ENCODE peak calls at places on chromosome 16, in eight cellular contexts. F is CD8-positive, alpha-beta T cell; X is HTR-8/SVneo; J is A549; Y is stimulated activated CD4-positive, alpha-beta T cell treated with anti-CD3 and anti-CD28 coated beads, Interleukin-1b, Interleukin-23, amount 100 ng/mL, for 1 hour; U is mucosa of descending colon; T is EL; M is amygdala. K is an unnamed sample.

GRCh38 chr16:10619271-10619849 is 39.0 kb upstream of the EMP2 start:
- DNase-seq in F (no peak), X (no peak), J (no peak), Y (no peak), U (peak), T (no peak), M (no peak), K (no peak)

GRCh38 chr16:69328854-69329316 is 1.5 kb downstream of the PDF start:
- DNase-seq in F (no peak), X (no peak), J (no peak), Y (no peak), U (no peak), T (peak), M (no peak), K (no peak)

GRCh38 chr16:83475108-83475507 is 332.7 kb upstream of the HSBP1 start:
- DNase-seq in F (no peak), X (no peak), J (no peak), Y (no peak), U (no peak), T (peak), M (no peak), K (no peak)

GRCh38 chr16:31354394-31355291 is at the start of gene ITGAX:
- DNase-seq in F (peak), X (peak), J (peak), Y (no peak), U (peak), T (peak), M (peak), K (no peak)

GRCh38 chr16:50974438-50975036 is 176.5 kb downstream of the SALL1 start:
- DNase-seq in F (no peak), X (no peak), J (no peak), Y (no peak), U (no peak), T (no peak), M (no peak), K (no peak)

GRCh38 chr16:88628512-88628974 is 9.8 kb upstream of the IL17C start:
- DNase-seq in F (no peak), X (no peak), J (no peak), Y (no peak), U (no peak), T (no peak), M (no peak), K (no peak)

GRCh38 chr16:78230832-78231231 is 131.4 kb downstream of the WWOX start:
- DNase-seq in F (no peak), X (no peak), J (no peak), Y (no peak), U (no peak), T (no peak), M (no peak), K (no peak)

GRCh38 chr16:30473231-30474061 is 904 bp downstream of the ITGAL start:
- DNase-seq in F (peak), X (no peak), J (no peak), Y (no peak), U (peak), T (no peak), M (no peak), K (no peak)

GRCh38 chr16:87335968-87336849 is 19.0 kb upstream of the C16orf95 start:
- DNase-seq in F (no peak), X (no peak), J (no peak), Y (no peak), U (no peak), T (no peak), M (no peak), K (no peak)

GRCh38 chr16:81174644-81175324 is 63.7 kb upstream of the BCO1 start:
- DNase-seq in F (no peak), X (peak), J (peak), Y (no peak), U (no peak), T (peak), M (no peak), K (no peak)

GRCh38 chr16:81808933-81809480 is 29.9 kb downstream of the PLCG2 start:
- DNase-seq in F (no peak), X (no peak), J (no peak), Y (no peak), U (no peak), T (no peak), M (no peak), K (no peak)

GRCh38 chr16:88785106-88785924 is at the start of gene PIEZO1:
- DNase-seq in F (peak), X (peak), J (peak), Y (peak), U (peak), T (peak), M (peak), K (peak)

K was measured in ovary.